ENCODE peak calls at places on chromosome 19, in six cellular contexts. X is ovary, D is aorta, U is dorsolateral prefrontal cortex, H is H9, M is psoas muscle. S is an unnamed sample.

GRCh38 chr19:16447015-16447384 is 24.8 kb downstream of the EPS15L1 start:
- DNase-seq in U (no peak), H (no peak), X (peak), D (peak), M (peak), S (peak)

GRCh38 chr19:19402656-19403372 is 2.7 kb upstream of the GATAD2A start:
- DNase-seq in D (no peak), H (no peak), M (no peak), X (no peak), U (no peak), S (no peak)

GRCh38 chr19:50728084-50728737 is 5.0 kb downstream of the CLEC11A start:
- DNase-seq in D (peak), H (peak), U (peak), M (peak), X (peak), S (peak)

GRCh38 chr19:34733266-34733825 is 697 bp upstream of the ZNF181 start:
- DNase-seq in X (no peak), U (peak), M (peak), D (no peak), H (peak), S (no peak)

GRCh38 chr19:57406516-57407123 is 4.3 kb upstream of the ZNF17 start:
- DNase-seq in H (peak), M (peak), X (no peak), D (peak), U (peak), S (no peak)

GRCh38 chr19:53183146-53183545 is 10.0 kb downstream of the ZNF665 start:
- DNase-seq in U (no peak), H (no peak), X (no peak), D (no peak), M (no peak), S (no peak)

GRCh38 chr19:46574533-46574932 is 26.6 kb upstream of the CALM3 start:
- DNase-seq in H (no peak), D (no peak), M (no peak), X (no peak), U (no peak), S (no peak)

GRCh38 chr19:13881231-13881691 is 4.3 kb downstream of the NANOS3 start:
- DNase-seq in M (no peak), U (no peak), H (peak), X (no peak), D (no peak), S (no peak)

GRCh38 chr19:32223595-32224370 is 121.6 kb upstream of the ZNF507 start:
- DNase-seq in X (no peak), D (no peak), H (no peak), U (no peak), M (no peak), S (no peak)

GRCh38 chr19:47541507-47541906 is 26.6 kb upstream of the NAPA start:
- DNase-seq in H (no peak), X (no peak), U (no peak), M (no peak), D (no peak), S (no peak)

GRCh38 chr19:17419154-17419490 is 725 bp upstream of the MVB12A start:
- DNase-seq in M (no peak), X (no peak), U (no peak), D (no peak), H (no peak), S (no peak)

GRCh38 chr19:52520013-52520412 is 7.5 kb upstream of the ZNF808 start:
- DNase-seq in X (no peak), H (peak), D (no peak), U (no peak), M (no peak), S (no peak)

GRCh38 chr19:36163813-36164212 is 11.6 kb upstream of the COX7A1 start:
- DNase-seq in D (no peak), M (no peak), H (no peak), X (no peak), U (no peak), S (no peak)

GRCh38 chr19:36172852-36173251 is 20.6 kb upstream of the COX7A1 start:
- DNase-seq in U (no peak), H (no peak), M (no peak), X (no peak), D (no peak), S (no peak)

DNA sequence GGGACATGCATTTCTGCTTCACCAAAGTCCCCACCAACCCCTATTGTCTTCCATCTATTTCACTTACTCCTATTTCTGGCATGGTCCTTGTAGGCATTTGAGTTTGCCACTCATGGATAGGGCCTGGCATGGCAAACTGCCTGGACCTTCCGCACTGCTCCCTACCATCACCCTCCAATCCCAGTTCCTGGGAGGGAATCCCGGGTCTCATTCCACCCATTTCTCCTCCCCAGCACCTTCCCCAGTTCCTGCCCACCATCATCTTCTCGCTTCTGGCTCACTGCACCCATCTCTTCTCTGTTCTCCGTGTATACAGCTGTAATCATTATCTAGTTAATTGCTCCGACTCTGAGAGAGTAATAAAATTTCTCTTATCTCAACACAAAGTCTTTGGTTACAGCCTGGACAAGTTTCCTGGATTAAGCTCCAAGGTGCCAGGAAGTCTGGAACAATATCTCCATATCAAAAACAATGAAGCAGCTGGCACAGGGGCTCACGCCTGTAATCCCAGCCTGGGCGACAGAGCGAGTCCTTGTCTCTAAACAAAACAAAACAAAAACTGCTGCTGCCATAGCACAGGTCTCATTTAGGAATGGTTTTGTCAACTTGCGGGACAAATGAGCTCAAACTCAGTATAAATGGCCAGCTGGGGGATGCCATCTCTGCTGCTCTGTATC is 17.0 kb upstream of the COX7A1 start:
- DNase-seq in H (no peak), D (no peak), M (no peak), U (no peak), X (no peak), S (no peak)
- H3K27ac ChIP-seq in H (no peak), D (peak), M (peak), U (no peak), X (no peak), S (no peak)

GRCh38 chr19:12785431-12786011 is 5.8 kb upstream of the JUNB start:
- DNase-seq in U (no peak), D (peak), H (no peak), M (no peak), X (no peak), S (peak)
- H3K27ac ChIP-seq in U (peak), D (peak), H (no peak), M (peak), X (peak), S (peak)

GRCh38 chr19:9597027-9597426 is 12.7 kb upstream of the ZNF121 start:
- DNase-seq in U (no peak), H (no peak), X (no peak), D (no peak), M (no peak), S (no peak)
- H3K27ac ChIP-seq in U (no peak), H (no peak), X (no peak), D (no peak), M (no peak), S (no peak)

DNA sequence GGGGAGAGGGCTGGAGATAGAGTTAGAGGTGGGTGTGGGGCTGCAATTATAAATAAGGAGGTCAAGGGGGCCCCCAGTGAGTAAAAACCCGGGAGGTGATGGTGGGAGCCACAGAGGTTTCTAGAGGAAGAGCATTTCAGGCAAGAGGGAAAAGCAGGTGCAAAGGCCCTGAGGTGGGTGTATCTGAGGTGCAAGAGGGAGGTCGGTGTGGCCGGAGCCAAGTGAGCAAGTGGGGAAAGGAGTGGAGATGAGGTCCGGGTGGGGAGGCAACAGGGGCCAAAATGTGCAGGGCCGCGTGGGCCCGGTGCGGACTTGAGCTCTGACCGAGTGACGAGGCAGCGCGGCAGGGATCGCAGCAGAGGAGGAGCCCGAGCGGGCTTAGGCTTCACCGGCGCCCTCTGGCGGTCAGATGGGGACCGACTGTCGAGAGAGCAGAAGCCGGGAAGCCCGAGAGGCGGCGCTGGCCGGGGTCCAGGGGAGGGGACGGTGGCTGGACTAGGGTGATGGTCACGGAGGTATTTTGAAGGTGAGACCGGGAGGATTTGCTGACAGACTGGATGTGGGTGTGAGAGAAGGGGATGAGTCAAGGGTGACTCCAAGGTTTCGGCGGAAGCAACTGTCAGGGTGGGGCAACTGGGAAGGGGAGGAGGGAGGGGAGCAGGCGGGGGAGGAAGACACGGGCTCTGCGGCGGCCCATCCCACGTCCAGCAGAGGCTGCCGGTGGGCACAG is 17.7 kb upstream of the SPACA4 start:
- DNase-seq in U (peak), D (peak), X (peak), M (peak), H (peak), S (peak)
- H3K27ac ChIP-seq in U (no peak), D (no peak), X (no peak), M (peak), H (no peak), S (no peak)

DNA sequence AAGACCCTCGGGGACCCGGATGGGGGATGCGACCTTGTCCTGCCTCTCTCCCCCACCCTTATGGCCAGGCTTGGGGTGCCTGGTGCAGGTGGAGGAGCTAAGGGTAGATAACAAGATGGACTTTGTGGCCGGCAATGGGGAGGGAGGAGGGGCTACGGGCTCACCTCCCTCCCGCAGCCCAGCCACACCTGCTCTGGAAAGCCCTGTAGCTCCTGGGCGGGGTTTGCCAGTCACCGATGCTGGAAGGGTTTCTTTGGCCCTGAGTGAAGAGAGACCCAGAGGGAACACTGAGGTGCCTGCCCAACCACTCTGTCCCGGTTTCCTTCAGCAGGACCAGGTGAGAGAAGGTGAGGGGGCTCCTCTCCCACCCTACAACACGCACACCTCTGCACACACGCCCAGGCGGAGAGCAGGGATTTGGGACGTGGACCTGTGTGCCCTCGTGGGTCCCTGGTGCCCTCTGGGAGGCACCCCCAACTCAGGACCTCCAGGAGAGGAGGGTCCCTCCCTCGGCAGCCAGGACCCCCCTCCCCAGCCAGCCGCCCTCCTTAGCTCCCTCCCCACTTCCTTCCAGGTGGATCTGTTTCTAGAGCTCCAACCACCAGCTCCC is at the start of gene FUT2:
- DNase-seq in X (no peak), U (no peak), D (no peak), H (peak), M (no peak), S (no peak)
- H3K27ac ChIP-seq in X (no peak), U (no peak), D (no peak), H (no peak), M (no peak), S (no peak)

GRCh38 chr19:33482486-33482885 is 39.1 kb downstream of the PEPD start:
- DNase-seq in M (no peak), U (no peak), D (no peak), H (no peak), X (no peak), S (no peak)
- H3K27ac ChIP-seq in M (no peak), U (no peak), D (no peak), H (no peak), X (no peak), S (no peak)

GRCh38 chr19:41999071-41999877 is 5.2 kb upstream of the ATP1A3 start:
- DNase-seq in D (no peak), H (peak), M (no peak), X (no peak), U (no peak), S (no peak)

GRCh38 chr19:41997121-41997850 is 3.3 kb upstream of the ATP1A3 start:
- DNase-seq in X (no peak), U (peak), M (no peak), D (no peak), H (peak), S (no peak)

GRCh38 chr19:41999878-42000208 is 5.8 kb upstream of the ATP1A3 start:
- DNase-seq in H (no peak), M (no peak), X (no peak), U (no peak), D (no peak), S (no peak)

GRCh38 chr19:41997851-41998229 is 3.8 kb upstream of the ATP1A3 start:
- DNase-seq in U (peak), D (no peak), H (peak), X (no peak), M (no peak), S (no peak)

DNA sequence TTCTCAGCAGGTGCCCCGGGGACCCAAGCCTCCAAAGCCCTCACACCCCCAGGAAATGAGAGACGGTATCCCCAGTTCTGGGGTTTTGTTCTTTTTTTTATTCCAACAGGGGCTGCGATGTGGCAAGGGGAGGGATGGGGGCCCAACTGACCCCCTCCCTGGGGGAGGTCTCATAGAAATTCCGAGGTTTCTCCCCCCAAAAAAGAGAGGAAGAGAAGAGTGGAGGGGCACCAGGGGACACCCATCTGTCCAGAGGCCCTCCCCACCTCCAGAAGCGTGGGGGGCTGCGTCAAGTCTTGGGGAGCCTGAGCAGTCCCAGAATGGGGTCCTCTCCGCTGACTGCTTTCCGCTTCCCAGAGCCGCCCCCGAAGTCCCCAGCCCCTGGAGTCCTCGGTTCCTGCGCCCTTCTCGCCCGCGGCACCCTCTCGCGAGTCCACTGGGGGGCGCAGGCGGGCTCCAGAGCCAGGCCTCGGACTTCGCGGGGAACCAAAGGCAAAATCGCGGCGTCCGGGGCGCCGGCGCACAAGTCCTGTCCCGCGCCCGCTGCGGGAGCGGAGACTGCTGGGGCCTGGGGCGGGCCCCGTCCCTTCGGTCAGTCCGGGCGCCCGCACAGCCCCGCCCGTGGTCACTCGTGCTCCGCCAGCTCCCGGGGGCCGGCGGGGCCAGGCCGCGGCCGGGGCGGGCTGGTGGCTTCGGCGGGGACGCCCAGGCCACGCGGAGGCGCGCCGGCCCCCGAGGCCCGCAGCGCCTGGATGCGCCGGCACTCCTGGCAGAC is 4.4 kb upstream of the ATP1A3 start:
- DNase-seq in M (no peak), H (peak), X (no peak), D (no peak), U (peak), S (no peak)
- H3K27ac ChIP-seq in M (no peak), H (no peak), X (no peak), D (no peak), U (no peak), S (no peak)

S was measured in substantia nigra.